ENCODE peak calls at places on chromosomes 7 and 10, in nine cellular contexts. S is NCI-H1694 treated with DMSO at 0.1 percent for 48 hours; V is stimulated activated CD8-positive, alpha-beta memory T cell treated with anti-CD3 and anti-CD28 coated beads, Interleukin-15, amount 100 ng/mL, for 48 hours; F is endothelial cell; E is kidney; A is iPS DF 6.9; D is MV-4-11; M is Calu3; K is activated CD4-positive, alpha-beta T cell treated with anti-CD3 and anti-CD28 coated beads, Interleukin-2, amount 10 ng/mL, durations not matched to agents 7 days and 5 days. B is an unnamed sample.

GRCh38 chr10:7196284-7196683 is 214.6 kb downstream of the SFMBT2 start:
- DNase-seq in V (no peak), M (no peak), A (no peak), E (no peak), S (no peak), K (no peak), F (no peak), D (no peak), B (no peak)

GRCh38 chr7:30911561-30911969 is at the start of gene AQP1:
- DNase-seq in E (peak; percentile 82), M (no peak), F (no peak), S (peak; percentile 11), A (no peak), V (no peak), K (no peak), D (no peak), B (peak; percentile 95)

GRCh38 chr7:158777793-158778192 is 51.5 kb downstream of the ESYT2 start:
- DNase-seq in S (no peak), E (no peak), F (no peak), M (no peak), V (no peak), K (no peak), D (no peak), A (no peak), B (no peak)

GRCh38 chr7:11341285-11341944 is 367.7 kb downstream of the PHF14 start:
- DNase-seq in M (peak; percentile 23), V (no peak), S (peak; percentile 91), K (no peak), A (no peak), D (no peak), F (peak; percentile 20), E (no peak), B (no peak)

GRCh38 chr10:46232084-46232483 is 54.7 kb upstream of the ANTXRL start:
- DNase-seq in D (no peak), A (no peak), M (no peak), E (no peak), S (no peak), V (no peak), F (no peak), K (no peak), B (peak; percentile 31)

GRCh38 chr10:123009105-123009805 is 449 bp downstream of the ACADSB start:
- DNase-seq in E (peak; percentile 76), D (no peak), A (no peak), V (no peak), K (peak; percentile 16), M (peak; percentile 1), F (peak; percentile 27), S (no peak), B (peak; percentile 68)

GRCh38 chr10:129696636-129697035 is 229.6 kb downstream of the MGMT start:
- DNase-seq in A (no peak), D (no peak), E (no peak), S (no peak), K (no peak), V (no peak), M (no peak), F (no peak), B (no peak)

GRCh38 chr10:78326372-78326771 is 292.7 kb downstream of the RPS24 start:
- DNase-seq in K (no peak), F (no peak), A (no peak), V (no peak), S (no peak), D (no peak), E (no peak), M (no peak), B (no peak)

GRCh38 chr7:99106869-99107268 is 37.0 kb downstream of the SMURF1 start:
- DNase-seq in M (no peak), K (no peak), S (no peak), F (no peak), A (no peak), E (no peak), D (no peak), V (no peak), B (no peak)

GRCh38 chr7:108603922-108604684 is 34.4 kb downstream of the DNAJB9 start:
- DNase-seq in A (no peak), S (peak; percentile 81), M (no peak), K (no peak), F (no peak), V (no peak), E (no peak), D (no peak), B (no peak)

GRCh38 chr7:37162106-37162505 is 286.6 kb downstream of the ELMO1 start:
- DNase-seq in D (no peak), A (no peak), K (no peak), E (no peak), M (no peak), S (no peak), F (no peak), V (no peak), B (no peak)

GRCh38 chr10:49613160-49613881 is 516 bp upstream of the CHAT start:
- DNase-seq in A (no peak), D (no peak), S (no peak), K (no peak), E (no peak), F (no peak), V (no peak), M (no peak), B (peak; percentile 42)

GRCh38 chr10:90969947-90970673 is 49.2 kb upstream of the ANKRD1 start:
- DNase-seq in E (no peak), F (no peak), K (no peak), S (no peak), V (no peak), D (no peak), A (no peak), M (no peak), B (no peak)

GRCh38 chr10:1379601-1380000 is 323.4 kb downstream of the WDR37 start:
- DNase-seq in D (no peak), M (no peak), E (no peak), V (no peak), A (no peak), F (peak; percentile 22), K (no peak), S (no peak), B (no peak)

GRCh38 chr7:89507034-89507433 is 647.2 kb upstream of the STEAP1 start:
- DNase-seq in F (no peak), D (no peak), M (no peak), K (no peak), E (no peak), S (no peak), V (no peak), A (no peak), B (no peak)

GRCh38 chr7:69868921-69869320 is 270.6 kb downstream of the AUTS2 start:
- DNase-seq in M (no peak), E (no peak), D (peak; percentile 67), F (no peak), S (no peak), K (no peak), A (no peak), V (no peak), B (no peak)

GRCh38 chr10:48981310-48981907 is 41.8 kb upstream of the LRRC18 start:
- DNase-seq in V (peak; percentile 16), E (no peak), M (peak; percentile 69), K (peak; percentile 41), F (peak; percentile 82), A (no peak), S (no peak), D (no peak), B (peak; percentile 81)

GRCh38 chr7:98283127-98283886 is 1.8 kb downstream of the BRI3 start:
- DNase-seq in K (no peak), A (no peak), V (no peak), D (peak; percentile 92), M (no peak), F (no peak), E (peak; percentile 88), S (no peak), B (peak; percentile 87)

GRCh38 chr7:10860516-10860915 is 113.2 kb upstream of the PHF14 start:
- DNase-seq in K (no peak), F (no peak), S (no peak), D (no peak), E (no peak), M (no peak), A (no peak), V (no peak), B (no peak)

GRCh38 chr7:148014473-148014872 is 576.1 kb upstream of the C7orf33 start:
- DNase-seq in D (no peak), S (no peak), V (no peak), E (no peak), M (no peak), A (no peak), F (no peak), K (no peak), B (no peak)

GRCh38 chr10:8389630-8390029 is 335.1 kb downstream of the GATA3 start:
- DNase-seq in A (no peak), F (no peak), M (peak; percentile 42), V (no peak), S (no peak), E (no peak), K (no peak), D (no peak), B (no peak)

GRCh38 chr7:25496394-25497103 is 268.3 kb upstream of the NPVF start:
- DNase-seq in S (no peak), E (no peak), M (no peak), V (no peak), F (no peak), A (no peak), D (peak; percentile 74), K (peak; percentile 41), B (no peak)

GRCh38 chr10:92571649-92572048 is 2.2 kb downstream of the IDE start:
- DNase-seq in F (no peak), D (no peak), K (no peak), S (no peak), M (no peak), A (no peak), V (no peak), E (no peak), B (no peak)

GRCh38 chr10:62115842-62116241 is 152.8 kb downstream of the RTKN2 start:
- DNase-seq in A (no peak), F (no peak), K (no peak), M (peak; percentile 24), V (no peak), E (no peak), S (no peak), D (no peak), B (no peak)

GRCh38 chr10:42974693-42975002 is 102.2 kb upstream of the RET start:
- DNase-seq in A (no peak), K (no peak), V (no peak), M (no peak), E (peak; percentile 32), F (no peak), D (no peak), S (no peak), B (no peak)

GRCh38 chr7:142957723-142958122 is 4.4 kb downstream of the KEL start:
- DNase-seq in V (no peak), E (no peak), M (no peak), A (no peak), F (no peak), D (peak; percentile 65), S (no peak), K (no peak), B (no peak)

GRCh38 chr10:89074120-89074519 is 83.5 kb downstream of the FAS start:
- DNase-seq in D (no peak), S (no peak), M (no peak), V (no peak), F (no peak), A (no peak), K (no peak), E (peak; percentile 85), B (no peak)

GRCh38 chr7:43591551-43592180 is 8.8 kb downstream of the STK17A start:
- DNase-seq in F (no peak), D (no peak), S (no peak), M (no peak), E (no peak), V (no peak), K (no peak), A (no peak), B (no peak)

GRCh38 chr7:149489391-149490024 is 8.1 kb downstream of the ZNF746 start:
- DNase-seq in D (no peak), K (no peak), S (no peak), F (no peak), A (no peak), V (no peak), M (peak; percentile 36), E (no peak), B (no peak)

GRCh38 chr10:114613237-114613979 is 44.7 kb downstream of the ABLIM1 start:
- DNase-seq in D (no peak), V (no peak), A (no peak), M (peak; percentile 41), E (no peak), S (no peak), K (no peak), F (no peak), B (no peak)

GRCh38 chr7:41574377-41574776 is 128.5 kb downstream of the INHBA start:
- DNase-seq in E (no peak), K (no peak), A (no peak), V (no peak), M (no peak), D (no peak), F (no peak), S (no peak), B (no peak)

B was measured in upper lobe of right lung.